ENCODE peak calls at places on chromosomes 16 and 17, in seven cellular contexts. R is thyroid gland, S is ascending aorta, O is breast epithelium, L is body of pancreas, M is HepG2, P is fibroblast of lung. W is an unnamed sample. For H3K4me1 and H3K27me3, the result is how much of the 10 kb centered on the place peaks cover.

GRCh38 chr17:83182620-83183063 is 103.2 kb downstream of the METRNL start:
- DNase-seq in R (no peak), S (peak), O (peak), L (peak), M (no peak), P (no peak), W (peak)

GRCh38 chr16:55955845-55956244 is 80.7 kb upstream of the CES5A start:
- DNase-seq in R (no peak), S (no peak), O (no peak), L (peak), M (no peak), P (no peak), W (no peak)

GRCh38 chr17:4327638-4328037 is 38.8 kb downstream of the UBE2G1 start:
- DNase-seq in R (no peak), S (peak), O (no peak), L (no peak), M (no peak), P (peak), W (no peak)

GRCh38 chr17:1186923-1187771 is 7.4 kb upstream of the ABR start:
- DNase-seq in R (peak), S (peak), O (peak), L (peak), M (peak), P (peak), W (peak)

GRCh38 chr17:38619937-38620550 is 14.3 kb upstream of the SRCIN1 start:
- DNase-seq in R (no peak), S (peak), O (no peak), L (no peak), M (no peak), P (no peak), W (no peak)

GRCh38 chr17:73743802-73744201 is 99.6 kb upstream of the SDK2 start:
- DNase-seq in R (no peak), S (no peak), O (no peak), L (no peak), M (no peak), P (no peak), W (no peak)

GRCh38 chr17:67051155-67051538 is 6.8 kb downstream of the CACNG1 start:
- DNase-seq in R (no peak), S (no peak), O (peak), L (no peak), M (no peak), P (no peak), W (no peak)

GRCh38 chr16:72879846-72880245 is 168.1 kb downstream of the ZFHX3 start:
- DNase-seq in R (no peak), S (no peak), O (no peak), L (no peak), M (no peak), P (no peak), W (no peak)

GRCh38 chr16:85535352-85536072 is 77.6 kb upstream of the GSE1 start:
- DNase-seq in R (no peak), S (no peak), O (no peak), L (peak), M (peak), P (no peak), W (no peak)

GRCh38 chr17:19728114-19728495 is 11.7 kb upstream of the SLC47A2 start:
- DNase-seq in R (peak), S (peak), O (peak), L (peak), M (peak), P (peak), W (peak)

GRCh38 chr16:71777329-71777728 is 31.3 kb downstream of the AP1G1 start:
- DNase-seq in R (no peak), S (no peak), O (no peak), L (no peak), M (no peak), P (no peak), W (no peak)

GRCh38 chr16:82943371-82943770 is 316.6 kb downstream of the CDH13 start:
- DNase-seq in R (no peak), S (no peak), O (no peak), L (no peak), M (no peak), P (no peak), W (no peak)

GRCh38 chr16:28309811-28310311 is 17.5 kb downstream of the SBK1 start:
- DNase-seq in R (no peak), S (no peak), O (no peak), L (peak), M (no peak), P (no peak), W (peak)

GRCh38 chr17:81405382-81406005 is 10.2 kb downstream of the BAHCC1 start:
- DNase-seq in R (peak), S (peak), O (no peak), L (peak), M (no peak), P (peak), W (no peak)

GRCh38 chr16:85762970-85763369 is 12.1 kb upstream of the C16orf74 start:
- DNase-seq in R (no peak), S (no peak), O (no peak), L (no peak), M (no peak), P (no peak), W (no peak)

GRCh38 chr17:80308672-80309517 is 48.2 kb downstream of the RNF213 start:
- DNase-seq in R (no peak), S (no peak), O (no peak), L (no peak), M (no peak), P (no peak), W (no peak)

GRCh38 chr17:11608396-11608795 is 10.1 kb downstream of the DNAH9 start:
- DNase-seq in R (peak), S (no peak), O (no peak), L (peak), M (peak), P (no peak), W (peak)

GRCh38 chr16:58481931-58482330 is 18.0 kb upstream of the NDRG4 start:
- DNase-seq in R (no peak), S (no peak), O (no peak), L (no peak), M (no peak), P (no peak), W (no peak)

GRCh38 chr16:76946879-76947278 is 244.1 kb upstream of the MON1B start:
- DNase-seq in R (no peak), S (no peak), O (no peak), L (peak), M (peak), P (peak), W (no peak)

GRCh38 chr16:28212532-28212873 is 738 bp upstream of the XPO6 start:
- DNase-seq in R (no peak), S (no peak), O (no peak), L (no peak), M (no peak), P (peak), W (no peak)

GRCh38 chr16:66357523-66357928 is 9.0 kb upstream of the CDH5 start:
- DNase-seq in R (peak), S (peak), O (no peak), L (peak), M (peak), P (peak), W (no peak)

GRCh38 chr17:82492647-82493516 is 26.6 kb upstream of the FOXK2 start:
- DNase-seq in R (no peak), S (peak), O (no peak), L (no peak), M (no peak), P (peak), W (no peak)

GRCh38 chr17:73266796-73267195 is 5.1 kb upstream of the CPSF4L start:
- DNase-seq in R (no peak), S (no peak), O (no peak), L (no peak), M (no peak), P (no peak), W (no peak)

GRCh38 chr17:8160741-8161221 is 2.0 kb downstream of the VAMP2 start:
- DNase-seq in R (no peak), S (no peak), O (no peak), L (no peak), M (no peak), P (no peak), W (no peak)

GRCh38 chr17:49708515-49709161 is 874 bp upstream of the SLC35B1 start:
- DNase-seq in R (peak), S (no peak), O (no peak), L (no peak), M (no peak), P (no peak), W (no peak)

GRCh38 chr17:6711081-6711674 is 2.0 kb downstream of the SLC13A5 start:
- DNase-seq in R (no peak), S (no peak), O (no peak), L (no peak), M (peak), P (no peak), W (no peak)

GRCh38 chr16:12868169-12868568 is 33.2 kb upstream of the SHISA9 start:
- DNase-seq in R (no peak), S (no peak), O (no peak), L (no peak), M (no peak), P (no peak), W (no peak)

GRCh38 chr16:27759947-27760844 is 210.3 kb downstream of the KATNIP start:
- DNase-seq in R (no peak), S (no peak), O (no peak), L (peak), M (no peak), P (no peak), W (peak)

GRCh38 chr17:12765544-12765943 is 23.8 kb upstream of the ARHGAP44 start:
- DNase-seq in R (no peak), S (peak), O (no peak), L (peak), M (no peak), P (peak), W (no peak)

GRCh38 chr16:11342021-11342855 is 3.0 kb upstream of the RMI2 start:
- DNase-seq in R (no peak), S (no peak), O (no peak), L (no peak), M (no peak), P (no peak), W (no peak)

GRCh38 chr17:2440930-2441329 is 40.1 kb upstream of the MNT start:
- DNase-seq in R (no peak), S (no peak), O (no peak), L (no peak), M (no peak), P (no peak), W (no peak)

GRCh38 chr16:46748775-46749705 is 896 bp upstream of the MYLK3 start:
- DNase-seq in R (peak), S (no peak), O (no peak), L (no peak), M (no peak), P (no peak), W (no peak)

GRCh38 chr16:27226476-27226875 is 23.1 kb downstream of the KDM8 start:
- DNase-seq in R (no peak), S (no peak), O (no peak), L (peak), M (no peak), P (no peak), W (no peak)

GRCh38 chr16:56611281-56611833 is 3.0 kb downstream of the MT2A start:
- DNase-seq in R (peak), S (peak), O (no peak), L (peak), M (peak), P (peak), W (no peak)

GRCh38 chr17:21674242-21674731 is 18.0 kb upstream of the KCNJ18 start:
- DNase-seq in R (no peak), S (peak), O (no peak), L (no peak), M (no peak), P (no peak), W (no peak)

DNA sequence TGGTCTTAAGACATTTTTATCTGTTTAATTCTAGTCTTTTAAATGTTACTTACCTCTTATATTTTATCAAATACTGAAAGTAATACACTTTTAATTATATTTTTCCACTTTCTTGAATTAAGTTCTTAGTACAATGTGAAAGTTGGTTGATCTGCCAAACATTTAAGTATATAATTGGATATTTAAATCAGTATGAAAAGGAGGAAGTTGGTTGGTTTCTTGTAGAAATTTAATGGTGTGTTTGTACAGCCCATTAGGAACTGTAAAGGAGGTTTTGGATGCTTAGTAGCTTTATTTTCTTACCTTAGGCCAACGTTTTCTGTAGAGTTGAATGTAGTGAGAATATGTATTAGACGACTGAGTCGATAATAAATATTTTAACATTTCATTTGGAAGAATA is 5.4 kb downstream of the NFATC3 start:
- DNase-seq in R (no peak), S (no peak), O (no peak), L (no peak), M (no peak), P (no peak), W (no peak)
- H3K4me1 ChIP-seq in R (half or more), S (under half), O (under half), L (under half), M (half or more), P (under half), W (half or more)

DNA sequence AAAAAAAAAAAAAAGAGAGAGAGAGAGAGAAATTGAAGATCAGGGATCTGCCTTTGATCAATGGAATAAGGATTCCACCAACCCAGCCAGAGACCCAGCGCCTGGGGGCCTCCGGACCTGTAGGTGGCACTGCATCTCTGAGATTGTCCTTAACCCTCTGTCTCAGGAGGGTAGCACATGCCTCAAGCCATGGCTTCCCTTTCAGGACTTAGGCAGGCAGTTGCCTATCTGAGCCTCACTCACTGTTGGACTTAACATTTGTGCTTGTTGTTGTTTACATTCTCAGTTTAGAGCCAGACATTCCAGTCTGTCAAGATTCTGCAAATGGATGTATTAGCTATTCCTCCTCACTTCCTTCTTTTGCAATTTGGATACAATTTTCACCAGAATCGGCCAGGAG is 5.1 kb upstream of the SCNN1B start:
- DNase-seq in R (no peak), S (no peak), O (no peak), L (no peak), M (peak), P (no peak), W (no peak)
- TF ChIP-seq CTCF in R (no peak), S (no peak), O (no peak), L (peak), M (peak), P (no peak), W (no peak)

DNA sequence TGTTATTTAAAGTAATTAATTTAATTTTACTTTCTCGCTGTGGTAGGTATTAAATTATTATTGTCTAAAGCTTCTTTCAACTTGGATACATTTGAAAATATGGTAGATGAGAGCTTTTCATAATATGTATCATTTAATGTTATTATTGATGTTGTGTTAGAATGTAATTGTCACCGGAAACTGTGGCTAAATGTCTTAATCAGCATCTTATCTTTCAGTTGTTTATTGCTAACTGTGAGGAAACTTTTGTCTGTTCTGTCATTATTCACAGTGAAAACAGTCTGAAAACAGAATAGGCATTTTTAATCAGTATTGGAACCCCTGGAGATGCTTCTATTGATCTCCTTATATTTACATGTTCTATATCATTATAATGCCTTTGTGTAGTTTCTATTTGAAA is 120.7 kb downstream of the STXBP4 start:
- DNase-seq in R (no peak), S (no peak), O (no peak), L (no peak), M (no peak), P (no peak), W (no peak)
- H3K27me3 ChIP-seq in R (under half), S (under half), O (under half), L (under half), M (under half), P (under half), W (under half)

DNA sequence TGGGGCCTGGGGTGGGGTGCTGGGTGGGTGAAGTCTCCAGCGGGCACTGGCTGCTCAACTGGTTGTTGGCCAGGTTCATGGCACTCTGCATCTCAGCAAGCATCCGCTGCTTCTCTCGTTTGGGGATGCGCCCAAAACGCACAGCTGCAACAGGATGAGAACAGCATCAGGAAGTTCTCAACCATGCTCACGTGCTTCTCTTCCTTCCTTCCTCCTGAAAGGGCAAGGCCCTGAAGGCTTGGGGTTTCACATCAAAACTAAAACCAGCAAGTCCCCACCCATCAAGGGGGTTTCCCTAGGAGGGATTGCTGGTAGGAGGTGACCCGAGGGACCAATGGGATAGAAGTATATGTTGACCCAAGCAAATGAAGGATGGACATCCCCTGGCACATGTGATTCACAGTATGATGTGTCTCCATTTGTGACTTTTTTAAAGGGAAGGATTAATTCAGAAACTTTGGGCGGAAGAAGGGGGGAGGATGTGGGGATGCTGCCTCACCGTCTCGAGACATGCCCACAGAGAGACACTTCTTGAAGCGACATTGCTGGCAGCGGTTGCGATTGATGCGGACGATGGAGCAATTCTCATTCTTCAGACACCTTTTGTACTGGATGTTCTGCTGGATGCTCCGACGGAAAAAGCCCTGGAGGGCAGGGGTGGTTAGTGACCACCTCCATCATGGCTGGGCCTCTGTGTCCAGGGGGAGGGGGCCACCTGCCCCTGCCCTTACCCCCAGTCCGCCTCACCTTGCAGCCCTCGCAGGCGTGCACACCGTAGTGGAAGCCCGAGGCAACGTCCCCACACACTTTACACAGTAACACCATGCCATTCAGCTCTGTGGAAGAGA is 4.2 kb downstream of the NR1D1 start:
- DNase-seq in R (peak), S (peak), O (no peak), L (peak), M (no peak), P (no peak), W (peak)
- H3K4me1 ChIP-seq in R (half or more), S (under half), O (under half), L (half or more), M (under half), P (under half), W (under half)

DNA sequence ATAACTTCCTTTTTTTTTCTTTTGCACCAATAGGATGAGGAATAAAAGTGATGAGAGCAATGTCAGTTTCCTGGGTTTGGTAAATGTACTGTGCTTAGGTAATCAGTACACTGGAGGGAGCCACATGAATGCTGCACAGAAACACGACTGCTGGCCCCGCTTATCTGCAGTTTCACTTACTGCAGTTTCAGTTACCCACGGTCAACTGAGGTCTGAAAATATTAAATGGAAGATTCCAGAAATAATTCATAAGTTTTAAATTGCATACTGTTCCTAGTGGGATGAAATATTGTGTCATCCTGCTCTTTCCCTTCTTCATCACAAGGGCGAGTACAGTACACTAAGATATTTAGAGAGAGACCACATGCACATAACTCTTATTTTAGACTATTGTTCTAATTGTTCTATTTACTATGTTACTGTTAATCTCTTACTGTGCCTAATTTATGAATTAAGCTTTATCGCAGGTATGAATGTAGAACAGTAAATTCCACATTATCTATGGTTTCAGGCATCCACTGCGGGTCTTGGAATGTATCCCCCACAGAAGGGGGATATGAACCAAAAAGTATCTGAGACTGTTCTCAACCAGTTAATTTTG is 6.4 kb upstream of the LGALS3BP start:
- DNase-seq in R (no peak), S (no peak), O (no peak), L (peak), M (peak), P (peak), W (no peak)
- TF ChIP-seq CTCF in R (no peak), S (no peak), O (no peak), L (peak), M (peak), P (peak), W (no peak)

DNA sequence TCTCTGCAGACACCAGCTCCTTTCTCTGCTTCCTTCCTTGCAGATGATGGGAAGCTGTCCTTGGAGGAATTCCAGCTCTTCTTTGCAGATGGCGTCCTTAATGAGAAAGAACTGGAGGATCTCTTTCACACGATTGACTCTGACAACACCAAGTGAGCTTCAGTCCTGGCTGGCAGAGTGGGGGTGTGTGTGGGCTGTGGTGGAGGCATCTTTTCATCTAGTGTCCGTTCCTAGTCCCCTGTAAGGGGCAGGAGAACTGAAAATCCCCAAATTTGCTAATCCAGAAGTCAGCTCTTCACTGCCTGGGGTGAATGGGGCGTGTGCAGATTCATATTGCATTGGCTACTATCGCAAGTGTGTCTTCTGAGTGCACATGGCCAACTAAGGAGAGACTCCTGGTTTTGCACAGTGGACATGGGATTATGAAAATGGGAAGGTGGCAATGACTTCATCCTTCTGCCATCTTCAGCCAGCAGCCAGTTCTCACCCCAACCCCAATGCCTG is 10.4 kb downstream of the NECAB2 start:
- DNase-seq in R (no peak), S (no peak), O (no peak), L (no peak), M (no peak), P (no peak), W (no peak)
- H3K27me3 ChIP-seq in R (under half), S (under half), O (under half), L (under half), M (under half), P (under half), W (under half)